ENCODE peak calls at places on chromosomes 5 and 9, in nine cellular contexts. M is IMR-90; P is uterus; R is naive thymus-derived CD4-positive, alpha-beta T cell; W is lower lobe of right lung; Y is heart right ventricle; E is Karpas-422; V is aorta; Q is right atrium auricular region. S is an unnamed sample. For H3K27me3, the result is how much of the 10 kb centered on the place peaks cover.

GRCh38 chr9:88660611-88661010 is 125.6 kb downstream of the NXNL2 start:
- DNase-seq in Q (no peak), V (no peak), P (no peak), M (peak), Y (no peak), W (no peak), E (peak), R (no peak), S (no peak)

GRCh38 chr5:67537439-67538342 is 341.1 kb upstream of the CD180 start:
- DNase-seq in Q (no peak), E (no peak), V (no peak), Y (no peak), M (no peak), R (peak), P (peak), W (no peak), S (no peak)

GRCh38 chr5:123294544-123294943 is 128.7 kb downstream of the CEP120 start:
- DNase-seq in M (no peak), W (no peak), P (no peak), Y (no peak), V (no peak), R (no peak), Q (no peak), E (no peak), S (no peak)

GRCh38 chr9:104838958-104839357 is 75.0 kb downstream of the NIPSNAP3B start:
- DNase-seq in P (no peak), W (no peak), E (no peak), Q (no peak), V (no peak), Y (no peak), R (no peak), M (no peak), S (no peak)

GRCh38 chr5:112776301-112776856 is 38.7 kb downstream of the APC start:
- DNase-seq in V (no peak), R (no peak), W (no peak), E (no peak), M (peak), P (no peak), Q (no peak), Y (no peak), S (peak)

GRCh38 chr5:171415115-171415730 is 4.2 kb upstream of the FGF18 start:
- DNase-seq in W (no peak), P (no peak), E (peak), M (peak), Y (no peak), Q (peak), R (no peak), V (no peak), S (peak)

GRCh38 chr9:119284587-119285337 is 84.5 kb downstream of the BRINP1 start:
- DNase-seq in M (no peak), P (no peak), R (no peak), E (no peak), W (no peak), Y (no peak), V (no peak), Q (no peak), S (peak)

GRCh38 chr5:78496373-78496772 is 136.0 kb downstream of the SCAMP1 start:
- DNase-seq in V (peak), W (no peak), Y (no peak), E (no peak), Q (no peak), R (no peak), P (no peak), M (peak), S (peak)

GRCh38 chr5:146137967-146138403 is 32.6 kb upstream of the PLAC8L1 start:
- DNase-seq in W (peak), M (peak), Q (no peak), P (no peak), V (no peak), E (no peak), Y (no peak), R (no peak), S (no peak)

GRCh38 chr5:57036621-57037160 is 84.8 kb upstream of the MIER3 start:
- DNase-seq in Q (no peak), P (no peak), M (no peak), V (no peak), R (no peak), W (no peak), E (no peak), Y (no peak), S (no peak)

GRCh38 chr5:33166522-33166921 is 274.2 kb upstream of the TARS1 start:
- DNase-seq in M (no peak), E (peak), W (no peak), Q (no peak), Y (no peak), V (no peak), R (no peak), P (no peak), S (no peak)

GRCh38 chr5:60677831-60678664 is 21.9 kb downstream of the DEPDC1B start:
- DNase-seq in Q (no peak), P (no peak), M (peak), R (peak), V (no peak), E (peak), Y (no peak), W (no peak), S (no peak)

GRCh38 chr5:61811052-61811451 is 479.0 kb downstream of the ZSWIM6 start:
- DNase-seq in P (no peak), Q (no peak), M (no peak), Y (no peak), R (no peak), W (no peak), E (no peak), V (no peak), S (no peak)

GRCh38 chr5:22473865-22474264 is 379.3 kb downstream of the CDH12 start:
- DNase-seq in M (no peak), Q (no peak), E (no peak), R (no peak), Y (no peak), P (no peak), W (no peak), V (no peak), S (no peak)

GRCh38 chr5:88049737-88050136 is 218.9 kb downstream of the TMEM161B start:
- DNase-seq in Y (no peak), W (no peak), P (no peak), R (no peak), M (no peak), Q (no peak), E (no peak), V (no peak), S (no peak)

GRCh38 chr5:135703026-135703550 is 124.3 kb upstream of the CXCL14 start:
- DNase-seq in W (no peak), Q (no peak), M (no peak), Y (no peak), R (no peak), P (no peak), V (no peak), E (no peak), S (no peak)

GRCh38 chr5:91384671-91385430 is 1.7 kb upstream of the ARRDC3 start:
- DNase-seq in Q (no peak), P (peak), V (no peak), R (peak), W (no peak), Y (no peak), E (peak), M (peak), S (no peak)

GRCh38 chr9:76465442-76466298 is 6.7 kb downstream of the GCNT1 start:
- DNase-seq in E (no peak), W (no peak), Y (no peak), M (no peak), R (no peak), P (no peak), Q (no peak), V (no peak), S (peak)

GRCh38 chr5:95283022-95283615 is 1.8 kb downstream of the MCTP1 start:
- DNase-seq in P (no peak), Y (no peak), E (no peak), Q (no peak), V (no peak), M (no peak), W (no peak), R (no peak), S (no peak)

GRCh38 chr5:133079048-133079447 is 27.2 kb downstream of the HSPA4 start:
- DNase-seq in R (no peak), P (no peak), Q (no peak), V (no peak), M (no peak), W (no peak), Y (no peak), E (no peak), S (no peak)

GRCh38 chr9:89996106-89996505 is 391.3 kb downstream of the GADD45G start:
- DNase-seq in W (no peak), V (no peak), E (no peak), Q (no peak), R (no peak), M (no peak), P (no peak), Y (no peak), S (no peak)

GRCh38 chr9:97632406-97632991 is 669 bp downstream of the TSTD2 start:
- DNase-seq in V (peak), P (peak), M (peak), Y (peak), Q (peak), E (peak), W (peak), R (no peak), S (peak)

GRCh38 chr9:132531187-132531586 is 51.2 kb upstream of the BARHL1 start:
- DNase-seq in E (no peak), M (no peak), P (no peak), V (no peak), Y (no peak), W (no peak), R (no peak), Q (no peak), S (no peak)

DNA sequence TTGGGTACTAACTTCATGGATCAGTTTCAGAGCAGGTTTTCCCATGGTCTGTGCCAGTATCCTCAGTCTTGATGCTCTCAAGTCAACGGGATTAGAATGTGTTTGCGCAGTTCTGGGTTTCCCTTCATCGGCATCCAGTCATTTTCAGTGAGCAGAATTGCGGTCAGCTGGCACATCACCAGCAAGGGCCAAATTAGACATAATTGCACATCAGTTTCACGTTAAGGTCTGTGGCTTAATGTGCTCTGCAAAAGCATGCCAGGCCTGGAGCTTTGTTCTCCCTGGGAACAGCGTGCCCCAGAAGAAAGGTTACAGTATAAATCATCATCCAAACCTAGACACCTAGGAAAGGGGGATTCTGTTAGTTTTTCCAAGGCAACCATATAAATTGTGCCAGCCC is 22.9 kb downstream of the IQGAP2 start:
- DNase-seq in R (no peak), V (no peak), E (no peak), W (no peak), Y (no peak), M (no peak), Q (no peak), P (no peak), S (no peak)
- H3K4me3 ChIP-seq in R (no peak), V (no peak), E (no peak), W (no peak), Y (no peak), M (no peak), Q (no peak), P (no peak), S (no peak)

DNA sequence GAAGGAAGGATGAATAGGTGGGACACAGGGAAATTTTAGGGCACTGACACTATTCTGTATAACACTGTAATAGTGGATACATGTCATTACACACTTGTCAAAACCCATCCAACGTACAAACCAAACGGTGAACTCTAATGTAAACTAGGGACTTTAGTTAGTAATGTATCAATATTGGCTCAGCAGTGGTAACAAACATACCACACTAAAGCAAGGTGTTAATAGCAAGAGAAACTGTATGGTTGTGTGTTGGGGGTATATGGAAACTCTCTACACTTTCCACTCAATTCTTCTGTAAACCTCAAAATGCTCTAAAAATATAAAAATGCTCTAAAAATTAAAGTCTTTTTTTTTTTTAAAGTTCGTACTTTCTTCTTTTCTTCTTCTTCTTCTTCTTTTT is 293.1 kb upstream of the PANK3 start:
- DNase-seq in Q (no peak), P (no peak), R (no peak), Y (no peak), W (no peak), M (no peak), E (no peak), V (no peak), S (no peak)
- H3K27me3 ChIP-seq in Q (under half), P (under half), R (under half), Y (under half), W (under half), M (under half), E (under half), V (under half), S (under half)

GRCh38 chr5:50447228-50447627 is 6.1 kb upstream of the EMB start:
- DNase-seq in W (no peak), Q (no peak), E (peak), R (no peak), M (no peak), V (no peak), Y (no peak), P (no peak), S (no peak)

GRCh38 chr5:50440651-50441478 is at the start of gene EMB:
- DNase-seq in Q (no peak), P (no peak), R (peak), W (peak), M (no peak), E (peak), V (peak), Y (peak), S (peak)

GRCh38 chr5:50439221-50439620 is 1.9 kb downstream of the EMB start:
- DNase-seq in Y (no peak), P (no peak), Q (no peak), W (no peak), V (no peak), E (peak), M (no peak), R (no peak), S (no peak)

GRCh38 chr5:50445281-50445949 is 4.3 kb upstream of the EMB start:
- DNase-seq in Q (no peak), Y (no peak), W (no peak), M (no peak), R (peak), V (no peak), E (peak), P (no peak), S (no peak)

GRCh38 chr5:50441479-50441815 is 359 bp upstream of the EMB start:
- DNase-seq in M (no peak), V (no peak), Q (no peak), P (no peak), W (no peak), Y (no peak), E (no peak), R (no peak), S (no peak)
- H3K4me3 ChIP-seq in M (no peak), V (no peak), Q (peak), P (no peak), W (peak), Y (peak), E (peak), R (peak), S (peak)

DNA sequence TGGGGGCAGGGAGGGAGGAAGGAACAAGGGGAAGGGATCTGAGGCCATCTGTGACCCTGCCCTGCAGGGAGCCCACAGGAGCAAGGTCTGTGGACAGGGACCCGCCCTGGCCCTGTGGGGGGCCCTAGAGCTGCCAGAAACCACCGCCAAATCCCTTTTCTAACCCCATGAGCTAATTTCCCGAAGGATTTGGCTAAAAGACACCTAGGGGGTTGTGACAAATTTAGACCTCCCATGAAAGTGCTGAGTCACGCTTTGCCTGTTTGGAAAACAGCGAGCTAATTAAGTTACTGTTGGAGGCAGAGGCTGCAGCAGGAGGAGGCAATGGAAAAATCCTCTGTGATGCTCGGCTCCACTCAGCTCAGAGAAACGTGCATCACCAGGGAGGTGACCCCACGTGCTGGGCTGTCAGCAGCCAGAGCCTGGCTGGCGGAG is 49.9 kb downstream of the OLFM1 start:
- DNase-seq in R (no peak), Y (no peak), Q (no peak), W (no peak), P (no peak), E (no peak), M (no peak), V (no peak), S (peak)
- H3K27me3 ChIP-seq in R (under half), Y (half or more), Q (under half), W (under half), P (under half), E (under half), M (under half), V (under half), S (under half)

GRCh38 chr5:143781993-143782520 is 29.9 kb upstream of the HMHB1 start:
- DNase-seq in Y (no peak), E (no peak), W (no peak), R (no peak), Q (no peak), P (no peak), M (peak), V (no peak), S (no peak)
- H3K4me3 ChIP-seq in Y (no peak), E (no peak), W (no peak), R (no peak), Q (no peak), P (no peak), M (no peak), V (no peak), S (no peak)

S was measured in MG63.